ENCODE peak calls at places on chromosomes 5 and 9, in seven cellular contexts. N is esophagus squamous epithelium, T is heart left ventricle, I is PC-3, L is pancreas, K is ascending aorta, C is HepG2. F is an unnamed sample.
A peak's percentile ranks its signal among the peaks of the same experiment; 100 is the strongest.

GRCh38 chr5:106675674-106676073 is 995.1 kb downstream of the EFNA5 start:
- DNase-seq in N (no peak), C (no peak), L (no peak), K (no peak), I (no peak), T (no peak), F (no peak)

GRCh38 chr5:123810253-123810652 is 298.3 kb downstream of the CSNK1G3 start:
- DNase-seq in K (no peak), I (no peak), C (peak; percentile 78), N (no peak), T (no peak), L (no peak), F (no peak)

GRCh38 chr9:19493174-19493811 is 84.5 kb downstream of the ACER2 start:
- DNase-seq in T (peak; percentile 86), C (peak; percentile 15), L (peak; percentile 72), N (no peak), K (no peak), I (peak; percentile 69), F (peak; percentile 29)

GRCh38 chr9:63859475-63860215 is 1425.4 kb downstream of the FOXD4L5 start:
- DNase-seq in N (no peak), C (peak; percentile 49), T (peak; percentile 66), L (peak; percentile 53), K (no peak), I (no peak), F (no peak)

GRCh38 chr5:131163315-131164119 is 1.5 kb downstream of the HINT1 start:
- DNase-seq in L (no peak), C (peak; percentile 75), T (no peak), N (no peak), I (peak; percentile 30), K (no peak), F (peak; percentile 2)

GRCh38 chr5:158543539-158544387 is 556.0 kb downstream of the EBF1 start:
- DNase-seq in I (no peak), C (no peak), N (no peak), L (no peak), T (no peak), K (no peak), F (peak; percentile 73)

GRCh38 chr5:171137768-171138540 is 171.1 kb upstream of the TLX3 start:
- DNase-seq in T (no peak), I (peak; percentile 75), N (no peak), L (no peak), K (no peak), C (no peak), F (no peak)

GRCh38 chr9:114450833-114451706 is 54.2 kb downstream of the WHRN start:
- DNase-seq in K (no peak), T (no peak), C (no peak), I (no peak), L (no peak), N (no peak), F (no peak)

GRCh38 chr5:142657446-142657845 is 28.4 kb downstream of the FGF1 start:
- DNase-seq in T (no peak), N (no peak), K (no peak), C (no peak), I (no peak), L (no peak), F (no peak)

GRCh38 chr9:72579190-72579589 is 57.8 kb downstream of the TMC1 start:
- DNase-seq in I (peak; percentile 86), K (no peak), N (no peak), T (peak; percentile 58), L (no peak), C (no peak), F (no peak)

GRCh38 chr9:127876764-127877562 is 512 bp downstream of the AK1 start:
- DNase-seq in C (no peak), I (no peak), N (no peak), T (peak; percentile 44), L (peak; percentile 71), K (no peak), F (no peak)

GRCh38 chr5:110956913-110957813 is 114.3 kb upstream of the TSLP start:
- DNase-seq in K (no peak), C (no peak), I (no peak), N (no peak), L (peak; percentile 31), T (no peak), F (no peak)

GRCh38 chr9:126663661-126664072 is 49.9 kb downstream of the LMX1B start:
- DNase-seq in L (no peak), N (no peak), T (no peak), C (no peak), I (no peak), K (no peak), F (no peak)

GRCh38 chr5:38968665-38969064 is 105.5 kb downstream of the RICTOR start:
- DNase-seq in I (peak; percentile 11), T (no peak), C (no peak), N (no peak), L (no peak), K (no peak), F (no peak)

GRCh38 chr9:91197232-91198181 is 164.2 kb downstream of the AUH start:
- DNase-seq in C (peak; percentile 99), N (no peak), I (peak; percentile 68), T (no peak), K (no peak), L (no peak), F (peak; percentile 53)

GRCh38 chr9:89384783-89385182 is 66.5 kb downstream of the SECISBP2 start:
- DNase-seq in C (no peak), T (no peak), I (no peak), L (no peak), K (no peak), N (no peak), F (no peak)

GRCh38 chr5:174309131-174309845 is 263.8 kb downstream of the NSG2 start:
- DNase-seq in T (no peak), I (no peak), C (no peak), L (no peak), K (no peak), N (no peak), F (no peak)

GRCh38 chr5:138408023-138408422 is 30.8 kb upstream of the REEP2 start:
- DNase-seq in K (no peak), T (no peak), L (no peak), I (no peak), N (no peak), C (no peak), F (no peak)

GRCh38 chr9:17793713-17794622 is 215.1 kb downstream of the SH3GL2 start:
- DNase-seq in K (no peak), L (no peak), N (no peak), I (peak; percentile 56), C (peak; percentile 27), T (no peak), F (no peak)

GRCh38 chr5:178121450-178122276 is 8.3 kb downstream of the N4BP3 start:
- DNase-seq in N (no peak), K (no peak), I (no peak), L (no peak), T (peak; percentile 73), C (no peak), F (no peak)

GRCh38 chr5:34571380-34572041 is 84.6 kb upstream of the RAI14 start:
- DNase-seq in T (no peak), C (no peak), N (no peak), K (no peak), I (no peak), L (no peak), F (no peak)

GRCh38 chr9:135410831-135411473 is 68.6 kb upstream of the PPP1R26 start:
- DNase-seq in L (no peak), N (no peak), C (peak; percentile 7), T (peak; percentile 33), I (no peak), K (no peak), F (no peak)

GRCh38 chr5:88045146-88045545 is 223.5 kb downstream of the TMEM161B start:
- DNase-seq in K (no peak), I (no peak), N (no peak), C (no peak), L (no peak), T (no peak), F (no peak)

GRCh38 chr9:76586555-76587314 is 127.8 kb downstream of the GCNT1 start:
- DNase-seq in C (no peak), K (no peak), L (no peak), N (no peak), I (no peak), T (no peak), F (no peak)

GRCh38 chr9:94639045-94639995 is at the start of gene FBP1:
- DNase-seq in I (peak; percentile 39), L (peak; percentile 89), T (peak; percentile 81), C (no peak), K (no peak), N (no peak), F (no peak)

GRCh38 chr5:6279607-6280006 is 98.7 kb downstream of the MED10 start:
- DNase-seq in C (no peak), L (no peak), K (no peak), T (no peak), N (no peak), I (no peak), F (no peak)

GRCh38 chr5:6287136-6287535 is 91.2 kb downstream of the MED10 start:
- DNase-seq in I (no peak), K (no peak), L (no peak), T (no peak), N (no peak), C (no peak), F (no peak)

GRCh38 chr5:6280425-6281100 is 97.8 kb downstream of the MED10 start:
- DNase-seq in I (peak; percentile 90), T (no peak), K (no peak), L (no peak), C (no peak), N (no peak), F (no peak)

GRCh38 chr5:6286404-6286803 is 91.9 kb downstream of the MED10 start:
- DNase-seq in L (no peak), T (no peak), C (no peak), I (no peak), N (no peak), K (no peak), F (no peak)

GRCh38 chr5:6282360-6282759 is 96.0 kb downstream of the MED10 start:
- DNase-seq in I (no peak), T (no peak), L (no peak), C (no peak), N (no peak), K (no peak), F (no peak)
- TF ChIP-seq CTCF in I (no peak), T (no peak), L (no peak), C (no peak), N (no peak), K (no peak), F (no peak)

GRCh38 chr9:98329904-98330303 is 74.5 kb upstream of the TBC1D2 start:
- DNase-seq in K (no peak), T (no peak), N (no peak), L (no peak), I (no peak), C (no peak), F (no peak)
- H3K4me3 ChIP-seq in K (no peak overlapping the region), T (no peak overlapping the region), N (no peak overlapping the region), L (no peak overlapping the region), I (no peak overlapping the region), C (no peak overlapping the region), F (no peak overlapping the region)

GRCh38 chr9:347667-348292 is 133.1 kb downstream of the DOCK8 start:
- DNase-seq in L (no peak), K (no peak), T (no peak), C (peak; percentile 29), N (no peak), I (peak; percentile 71), F (peak; percentile 4)
- TF ChIP-seq CTCF in L (peak; percentile 20), K (peak; percentile 33), T (peak; percentile 63), C (peak; percentile 70), N (peak; percentile 86), I (peak; percentile 84), F (peak; percentile 64)

DNA sequence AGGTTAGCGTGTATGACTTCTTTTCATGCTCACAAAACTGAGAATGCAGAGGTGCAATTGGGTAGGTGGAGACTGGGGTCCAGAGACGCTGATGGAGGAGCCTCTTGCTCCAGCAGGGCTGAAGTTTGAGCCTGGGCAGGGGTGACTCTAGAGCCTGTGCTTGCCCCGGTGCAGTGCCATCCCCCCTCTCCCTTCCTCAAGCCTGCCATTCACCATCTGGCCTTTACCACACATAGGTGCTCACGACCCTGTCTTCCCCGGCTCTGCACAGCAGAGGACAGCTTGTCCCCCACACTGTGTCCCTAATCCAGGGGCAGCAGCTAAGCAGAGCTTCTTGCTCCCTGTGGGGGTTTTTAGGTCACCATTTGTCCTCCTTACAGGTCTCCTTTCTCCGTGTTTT is 86.5 kb downstream of the DAP start:
- DNase-seq in L (no peak), I (no peak), N (no peak), K (no peak), T (no peak), C (no peak), F (no peak)
- H3K4me3 ChIP-seq in L (no peak overlapping the region), I (no peak overlapping the region), N (no peak overlapping the region), K (no peak overlapping the region), T (no peak overlapping the region), C (no peak overlapping the region), F (no peak overlapping the region)